ENCODE peak calls at places on chromosomes 5 and 9, in nine cellular contexts. One of them, this sample, is unnamed.

GRCh38 chr9:129225815-129226214 is 47.8 kb upstream of the IER5L start:
- DNase-seq in stimulated activated CD8-positive, alpha-beta memory T cell treated with anti-CD3 and anti-CD28 coated beads, Interleukin-4, amount 100 ng/mL, for 4 hours: no peak
- DNase-seq in posterior vena cava: peak; percentile 89
- DNase-seq in activated CD4-positive, alpha-beta T cell treated with anti-CD3 and anti-CD28 coated beads, Interleukin-2, amount 50 U/mL, for 48 hours: peak; percentile 53
- DNase-seq in BJ: peak; percentile 47
- DNase-seq in HEK293T: no peak
- DNase-seq in glutamatergic neuron: no peak
- DNase-seq in stimulated activated CD4-positive, alpha-beta T cell treated with anti-CD3 and anti-CD28 coated beads, Interleukin-1b, Interleukin-23, amount 100 ng/mL, for 1 hour: no peak
- DNase-seq in uterus: peak; percentile 84
- DNase-seq in this sample: no peak

GRCh38 chr9:121721770-121722169 is 70.3 kb downstream of the DAB2IP start:
- DNase-seq in stimulated activated CD8-positive, alpha-beta memory T cell treated with anti-CD3 and anti-CD28 coated beads, Interleukin-4, amount 100 ng/mL, for 4 hours: no peak
- DNase-seq in posterior vena cava: no peak
- DNase-seq in activated CD4-positive, alpha-beta T cell treated with anti-CD3 and anti-CD28 coated beads, Interleukin-2, amount 50 U/mL, for 48 hours: no peak
- DNase-seq in BJ: no peak
- DNase-seq in HEK293T: no peak
- DNase-seq in glutamatergic neuron: no peak
- DNase-seq in stimulated activated CD4-positive, alpha-beta T cell treated with anti-CD3 and anti-CD28 coated beads, Interleukin-1b, Interleukin-23, amount 100 ng/mL, for 1 hour: no peak
- DNase-seq in uterus: peak; percentile 64
- DNase-seq in this sample: no peak

GRCh38 chr9:94827584-94828304 is 101.2 kb downstream of the AOPEP start:
- DNase-seq in stimulated activated CD8-positive, alpha-beta memory T cell treated with anti-CD3 and anti-CD28 coated beads, Interleukin-4, amount 100 ng/mL, for 4 hours: no peak
- DNase-seq in posterior vena cava: no peak
- DNase-seq in activated CD4-positive, alpha-beta T cell treated with anti-CD3 and anti-CD28 coated beads, Interleukin-2, amount 50 U/mL, for 48 hours: no peak
- DNase-seq in BJ: no peak
- DNase-seq in HEK293T: no peak
- DNase-seq in glutamatergic neuron: no peak
- DNase-seq in stimulated activated CD4-positive, alpha-beta T cell treated with anti-CD3 and anti-CD28 coated beads, Interleukin-1b, Interleukin-23, amount 100 ng/mL, for 1 hour: no peak
- DNase-seq in uterus: no peak
- DNase-seq in this sample: no peak

GRCh38 chr5:98816574-98817222 is 43.2 kb downstream of the RGMB start:
- DNase-seq in stimulated activated CD8-positive, alpha-beta memory T cell treated with anti-CD3 and anti-CD28 coated beads, Interleukin-4, amount 100 ng/mL, for 4 hours: no peak
- DNase-seq in posterior vena cava: no peak
- DNase-seq in activated CD4-positive, alpha-beta T cell treated with anti-CD3 and anti-CD28 coated beads, Interleukin-2, amount 50 U/mL, for 48 hours: no peak
- DNase-seq in BJ: no peak
- DNase-seq in HEK293T: no peak
- DNase-seq in glutamatergic neuron: no peak
- DNase-seq in stimulated activated CD4-positive, alpha-beta T cell treated with anti-CD3 and anti-CD28 coated beads, Interleukin-1b, Interleukin-23, amount 100 ng/mL, for 1 hour: no peak
- DNase-seq in uterus: no peak
- DNase-seq in this sample: no peak

GRCh38 chr9:76526026-76526425 is 67.0 kb downstream of the GCNT1 start:
- DNase-seq in stimulated activated CD8-positive, alpha-beta memory T cell treated with anti-CD3 and anti-CD28 coated beads, Interleukin-4, amount 100 ng/mL, for 4 hours: no peak
- DNase-seq in posterior vena cava: no peak
- DNase-seq in activated CD4-positive, alpha-beta T cell treated with anti-CD3 and anti-CD28 coated beads, Interleukin-2, amount 50 U/mL, for 48 hours: no peak
- DNase-seq in BJ: no peak
- DNase-seq in HEK293T: no peak
- DNase-seq in glutamatergic neuron: no peak
- DNase-seq in stimulated activated CD4-positive, alpha-beta T cell treated with anti-CD3 and anti-CD28 coated beads, Interleukin-1b, Interleukin-23, amount 100 ng/mL, for 1 hour: no peak
- DNase-seq in uterus: no peak
- DNase-seq in this sample: no peak

GRCh38 chr9:124084087-124084486 is 72.5 kb downstream of the LHX2 start:
- DNase-seq in stimulated activated CD8-positive, alpha-beta memory T cell treated with anti-CD3 and anti-CD28 coated beads, Interleukin-4, amount 100 ng/mL, for 4 hours: no peak
- DNase-seq in posterior vena cava: peak; percentile 4
- DNase-seq in activated CD4-positive, alpha-beta T cell treated with anti-CD3 and anti-CD28 coated beads, Interleukin-2, amount 50 U/mL, for 48 hours: no peak
- DNase-seq in BJ: no peak
- DNase-seq in HEK293T: no peak
- DNase-seq in glutamatergic neuron: no peak
- DNase-seq in stimulated activated CD4-positive, alpha-beta T cell treated with anti-CD3 and anti-CD28 coated beads, Interleukin-1b, Interleukin-23, amount 100 ng/mL, for 1 hour: no peak
- DNase-seq in uterus: no peak
- DNase-seq in this sample: no peak

GRCh38 chr5:67425514-67425913 is 228.9 kb upstream of the CD180 start:
- DNase-seq in stimulated activated CD8-positive, alpha-beta memory T cell treated with anti-CD3 and anti-CD28 coated beads, Interleukin-4, amount 100 ng/mL, for 4 hours: no peak
- DNase-seq in posterior vena cava: no peak
- DNase-seq in activated CD4-positive, alpha-beta T cell treated with anti-CD3 and anti-CD28 coated beads, Interleukin-2, amount 50 U/mL, for 48 hours: no peak
- DNase-seq in BJ: no peak
- DNase-seq in HEK293T: no peak
- DNase-seq in glutamatergic neuron: no peak
- DNase-seq in stimulated activated CD4-positive, alpha-beta T cell treated with anti-CD3 and anti-CD28 coated beads, Interleukin-1b, Interleukin-23, amount 100 ng/mL, for 1 hour: no peak
- DNase-seq in uterus: no peak
- DNase-seq in this sample: no peak

GRCh38 chr9:78189461-78189860 is 46.4 kb upstream of the CEP78 start:
- DNase-seq in stimulated activated CD8-positive, alpha-beta memory T cell treated with anti-CD3 and anti-CD28 coated beads, Interleukin-4, amount 100 ng/mL, for 4 hours: no peak
- DNase-seq in posterior vena cava: no peak
- DNase-seq in activated CD4-positive, alpha-beta T cell treated with anti-CD3 and anti-CD28 coated beads, Interleukin-2, amount 50 U/mL, for 48 hours: no peak
- DNase-seq in BJ: no peak
- DNase-seq in HEK293T: no peak
- DNase-seq in glutamatergic neuron: no peak
- DNase-seq in stimulated activated CD4-positive, alpha-beta T cell treated with anti-CD3 and anti-CD28 coated beads, Interleukin-1b, Interleukin-23, amount 100 ng/mL, for 1 hour: no peak
- DNase-seq in uterus: no peak
- DNase-seq in this sample: no peak

GRCh38 chr9:117548556-117548955 is 133.7 kb upstream of the ASTN2 start:
- DNase-seq in stimulated activated CD8-positive, alpha-beta memory T cell treated with anti-CD3 and anti-CD28 coated beads, Interleukin-4, amount 100 ng/mL, for 4 hours: no peak
- DNase-seq in posterior vena cava: no peak
- DNase-seq in activated CD4-positive, alpha-beta T cell treated with anti-CD3 and anti-CD28 coated beads, Interleukin-2, amount 50 U/mL, for 48 hours: no peak
- DNase-seq in BJ: no peak
- DNase-seq in HEK293T: no peak
- DNase-seq in glutamatergic neuron: no peak
- DNase-seq in stimulated activated CD4-positive, alpha-beta T cell treated with anti-CD3 and anti-CD28 coated beads, Interleukin-1b, Interleukin-23, amount 100 ng/mL, for 1 hour: no peak
- DNase-seq in uterus: no peak
- DNase-seq in this sample: no peak

GRCh38 chr9:123860603-123861002 is 69.3 kb downstream of the DENND1A start:
- DNase-seq in stimulated activated CD8-positive, alpha-beta memory T cell treated with anti-CD3 and anti-CD28 coated beads, Interleukin-4, amount 100 ng/mL, for 4 hours: no peak
- DNase-seq in posterior vena cava: no peak
- DNase-seq in activated CD4-positive, alpha-beta T cell treated with anti-CD3 and anti-CD28 coated beads, Interleukin-2, amount 50 U/mL, for 48 hours: no peak
- DNase-seq in BJ: no peak
- DNase-seq in HEK293T: no peak
- DNase-seq in glutamatergic neuron: no peak
- DNase-seq in stimulated activated CD4-positive, alpha-beta T cell treated with anti-CD3 and anti-CD28 coated beads, Interleukin-1b, Interleukin-23, amount 100 ng/mL, for 1 hour: no peak
- DNase-seq in uterus: no peak
- DNase-seq in this sample: no peak

GRCh38 chr9:109852561-109852960 is 72.6 kb downstream of the PALM2AKAP2 start:
- DNase-seq in stimulated activated CD8-positive, alpha-beta memory T cell treated with anti-CD3 and anti-CD28 coated beads, Interleukin-4, amount 100 ng/mL, for 4 hours: no peak
- DNase-seq in posterior vena cava: no peak
- DNase-seq in activated CD4-positive, alpha-beta T cell treated with anti-CD3 and anti-CD28 coated beads, Interleukin-2, amount 50 U/mL, for 48 hours: no peak
- DNase-seq in BJ: no peak
- DNase-seq in HEK293T: no peak
- DNase-seq in glutamatergic neuron: no peak
- DNase-seq in stimulated activated CD4-positive, alpha-beta T cell treated with anti-CD3 and anti-CD28 coated beads, Interleukin-1b, Interleukin-23, amount 100 ng/mL, for 1 hour: no peak
- DNase-seq in uterus: no peak
- DNase-seq in this sample: no peak

GRCh38 chr5:68287976-68288755 is 72.6 kb downstream of the PIK3R1 start:
- DNase-seq in stimulated activated CD8-positive, alpha-beta memory T cell treated with anti-CD3 and anti-CD28 coated beads, Interleukin-4, amount 100 ng/mL, for 4 hours: peak; percentile 9
- DNase-seq in posterior vena cava: peak; percentile 87
- DNase-seq in activated CD4-positive, alpha-beta T cell treated with anti-CD3 and anti-CD28 coated beads, Interleukin-2, amount 50 U/mL, for 48 hours: peak; percentile 52
- DNase-seq in BJ: no peak
- DNase-seq in HEK293T: peak; percentile 55
- DNase-seq in glutamatergic neuron: peak; percentile 72
- DNase-seq in stimulated activated CD4-positive, alpha-beta T cell treated with anti-CD3 and anti-CD28 coated beads, Interleukin-1b, Interleukin-23, amount 100 ng/mL, for 1 hour: peak; percentile 27
- DNase-seq in uterus: peak; percentile 72
- DNase-seq in this sample: no peak

GRCh38 chr5:87574106-87574505 is 161.4 kb upstream of the CCNH start:
- DNase-seq in stimulated activated CD8-positive, alpha-beta memory T cell treated with anti-CD3 and anti-CD28 coated beads, Interleukin-4, amount 100 ng/mL, for 4 hours: no peak
- DNase-seq in posterior vena cava: no peak
- DNase-seq in activated CD4-positive, alpha-beta T cell treated with anti-CD3 and anti-CD28 coated beads, Interleukin-2, amount 50 U/mL, for 48 hours: no peak
- DNase-seq in BJ: no peak
- DNase-seq in HEK293T: no peak
- DNase-seq in glutamatergic neuron: no peak
- DNase-seq in stimulated activated CD4-positive, alpha-beta T cell treated with anti-CD3 and anti-CD28 coated beads, Interleukin-1b, Interleukin-23, amount 100 ng/mL, for 1 hour: no peak
- DNase-seq in uterus: no peak
- DNase-seq in this sample: no peak

GRCh38 chr9:81871695-81872094 is 56.5 kb upstream of the SPATA31D4 start:
- DNase-seq in stimulated activated CD8-positive, alpha-beta memory T cell treated with anti-CD3 and anti-CD28 coated beads, Interleukin-4, amount 100 ng/mL, for 4 hours: no peak
- DNase-seq in posterior vena cava: no peak
- DNase-seq in activated CD4-positive, alpha-beta T cell treated with anti-CD3 and anti-CD28 coated beads, Interleukin-2, amount 50 U/mL, for 48 hours: no peak
- DNase-seq in BJ: peak; percentile 49
- DNase-seq in HEK293T: no peak
- DNase-seq in glutamatergic neuron: no peak
- DNase-seq in stimulated activated CD4-positive, alpha-beta T cell treated with anti-CD3 and anti-CD28 coated beads, Interleukin-1b, Interleukin-23, amount 100 ng/mL, for 1 hour: no peak
- DNase-seq in uterus: no peak
- DNase-seq in this sample: no peak

GRCh38 chr9:81317223-81317622 is 372.1 kb downstream of the TLE1 start:
- DNase-seq in stimulated activated CD8-positive, alpha-beta memory T cell treated with anti-CD3 and anti-CD28 coated beads, Interleukin-4, amount 100 ng/mL, for 4 hours: no peak
- DNase-seq in posterior vena cava: no peak
- DNase-seq in activated CD4-positive, alpha-beta T cell treated with anti-CD3 and anti-CD28 coated beads, Interleukin-2, amount 50 U/mL, for 48 hours: no peak
- DNase-seq in BJ: no peak
- DNase-seq in HEK293T: no peak
- DNase-seq in glutamatergic neuron: no peak
- DNase-seq in stimulated activated CD4-positive, alpha-beta T cell treated with anti-CD3 and anti-CD28 coated beads, Interleukin-1b, Interleukin-23, amount 100 ng/mL, for 1 hour: no peak
- DNase-seq in uterus: no peak
- DNase-seq in this sample: no peak

GRCh38 chr5:173823721-173824567 is 64.2 kb upstream of the CPEB4 start:
- DNase-seq in stimulated activated CD8-positive, alpha-beta memory T cell treated with anti-CD3 and anti-CD28 coated beads, Interleukin-4, amount 100 ng/mL, for 4 hours: no peak
- DNase-seq in posterior vena cava: no peak
- DNase-seq in activated CD4-positive, alpha-beta T cell treated with anti-CD3 and anti-CD28 coated beads, Interleukin-2, amount 50 U/mL, for 48 hours: no peak
- DNase-seq in BJ: peak; percentile 84
- DNase-seq in HEK293T: no peak
- DNase-seq in glutamatergic neuron: no peak
- DNase-seq in stimulated activated CD4-positive, alpha-beta T cell treated with anti-CD3 and anti-CD28 coated beads, Interleukin-1b, Interleukin-23, amount 100 ng/mL, for 1 hour: no peak
- DNase-seq in uterus: no peak
- DNase-seq in this sample: peak; percentile 27

GRCh38 chr9:123561055-123561454 is 205.1 kb downstream of the CRB2 start:
- DNase-seq in stimulated activated CD8-positive, alpha-beta memory T cell treated with anti-CD3 and anti-CD28 coated beads, Interleukin-4, amount 100 ng/mL, for 4 hours: no peak
- DNase-seq in posterior vena cava: no peak
- DNase-seq in activated CD4-positive, alpha-beta T cell treated with anti-CD3 and anti-CD28 coated beads, Interleukin-2, amount 50 U/mL, for 48 hours: no peak
- DNase-seq in BJ: no peak
- DNase-seq in HEK293T: no peak
- DNase-seq in glutamatergic neuron: no peak
- DNase-seq in stimulated activated CD4-positive, alpha-beta T cell treated with anti-CD3 and anti-CD28 coated beads, Interleukin-1b, Interleukin-23, amount 100 ng/mL, for 1 hour: no peak
- DNase-seq in uterus: no peak
- DNase-seq in this sample: no peak

GRCh38 chr5:72035831-72036230 is 71.4 kb upstream of the MAP1B start:
- DNase-seq in stimulated activated CD8-positive, alpha-beta memory T cell treated with anti-CD3 and anti-CD28 coated beads, Interleukin-4, amount 100 ng/mL, for 4 hours: no peak
- DNase-seq in posterior vena cava: no peak
- DNase-seq in activated CD4-positive, alpha-beta T cell treated with anti-CD3 and anti-CD28 coated beads, Interleukin-2, amount 50 U/mL, for 48 hours: no peak
- DNase-seq in BJ: no peak
- DNase-seq in HEK293T: no peak
- DNase-seq in glutamatergic neuron: no peak
- DNase-seq in stimulated activated CD4-positive, alpha-beta T cell treated with anti-CD3 and anti-CD28 coated beads, Interleukin-1b, Interleukin-23, amount 100 ng/mL, for 1 hour: no peak
- DNase-seq in uterus: no peak
- DNase-seq in this sample: no peak

GRCh38 chr5:151327585-151327984 is 19.8 kb downstream of the SLC36A2 start:
- DNase-seq in stimulated activated CD8-positive, alpha-beta memory T cell treated with anti-CD3 and anti-CD28 coated beads, Interleukin-4, amount 100 ng/mL, for 4 hours: no peak
- DNase-seq in posterior vena cava: no peak
- DNase-seq in activated CD4-positive, alpha-beta T cell treated with anti-CD3 and anti-CD28 coated beads, Interleukin-2, amount 50 U/mL, for 48 hours: no peak
- DNase-seq in BJ: no peak
- DNase-seq in HEK293T: no peak
- DNase-seq in glutamatergic neuron: no peak
- DNase-seq in stimulated activated CD4-positive, alpha-beta T cell treated with anti-CD3 and anti-CD28 coated beads, Interleukin-1b, Interleukin-23, amount 100 ng/mL, for 1 hour: no peak
- DNase-seq in uterus: no peak
- DNase-seq in this sample: no peak